ENCODE peak calls at places on chromosomes 16 and 17, in nine cellular contexts. N, V, P, O, X, S, E, D and Q are unnamed samples.

GRCh38 chr16:9102379-9102778 is 10.9 kb downstream of the HAPSTR1 start:
- DNase-seq in N (peak), V (peak), P (no peak), O (no peak), X (no peak), S (peak), E (no peak), D (no peak), Q (peak)

GRCh38 chr17:18182978-18183333 is 672 bp upstream of the ALKBH5 start:
- DNase-seq in N (peak), V (no peak), P (peak), O (peak), X (peak), S (peak), E (peak), D (peak), Q (peak)

GRCh38 chr17:7703584-7704574 is 1.1 kb upstream of the EFNB3 start:
- DNase-seq in N (no peak), V (no peak), P (peak), O (no peak), X (peak), S (peak), E (peak), D (peak), Q (no peak)

GRCh38 chr17:82281076-82281475 is 7.6 kb upstream of the CSNK1D start:
- DNase-seq in N (peak), V (no peak), P (no peak), O (no peak), X (no peak), S (no peak), E (no peak), D (no peak), Q (no peak)

GRCh38 chr17:6654816-6655731 is 3.5 kb downstream of the C17orf100 start:
- DNase-seq in N (no peak), V (no peak), P (peak), O (no peak), X (no peak), S (no peak), E (no peak), D (peak), Q (no peak)

GRCh38 chr16:86692476-86692875 is 114.1 kb downstream of the FOXL1 start:
- DNase-seq in N (no peak), V (no peak), P (no peak), O (no peak), X (no peak), S (no peak), E (no peak), D (no peak), Q (no peak)

GRCh38 chr17:42112552-42113176 is at the start of gene DHX58:
- DNase-seq in N (peak), V (no peak), P (peak), O (peak), X (peak), S (peak), E (peak), D (no peak), Q (peak)

GRCh38 chr17:56074366-56074765 is 78.9 kb upstream of the ANKFN1 start:
- DNase-seq in N (no peak), V (no peak), P (no peak), O (no peak), X (no peak), S (no peak), E (no peak), D (no peak), Q (peak)

GRCh38 chr17:63822537-63822936 is 4.7 kb upstream of the PSMC5 start:
- DNase-seq in N (no peak), V (no peak), P (no peak), O (no peak), X (no peak), S (no peak), E (no peak), D (no peak), Q (no peak)

GRCh38 chr16:69469807-69470561 is 45.6 kb downstream of the CYB5B start:
- DNase-seq in N (no peak), V (no peak), P (no peak), O (no peak), X (peak), S (peak), E (no peak), D (no peak), Q (no peak)

GRCh38 chr16:15556130-15556529 is 86.8 kb downstream of the MARF1 start:
- DNase-seq in N (no peak), V (no peak), P (no peak), O (no peak), X (no peak), S (no peak), E (no peak), D (no peak), Q (no peak)